ENCODE peak calls at places on chromosomes 2 and 18, in seven cellular contexts. E is HCT116, O is heart left ventricle, S is prostate gland, M is GM12878, N is ovary, U is upper lobe of left lung. I is an unnamed sample. For H3K4me1, the result is how much of the 10 kb centered on the place peaks cover.

GRCh38 chr2:141323571-141323970 is 807.2 kb downstream of the LRP1B start:
- DNase-seq in E (no peak), O (no peak), S (no peak), M (no peak), N (no peak), U (no peak), I (no peak)

GRCh38 chr2:143545643-143546275 is 416.5 kb downstream of the ARHGAP15 start:
- DNase-seq in E (no peak), O (no peak), S (no peak), M (no peak), N (no peak), U (no peak), I (no peak)

GRCh38 chr2:133157141-133157540 is 411.1 kb downstream of the NCKAP5 start:
- DNase-seq in E (no peak), O (no peak), S (no peak), M (no peak), N (no peak), U (no peak), I (no peak)

GRCh38 chr18:45993441-45993840 is 26.3 kb upstream of the EPG5 start:
- DNase-seq in E (no peak), O (no peak), S (no peak), M (no peak), N (no peak), U (no peak), I (no peak)

GRCh38 chr18:54416459-54416858 is 58.8 kb downstream of the C18orf54 start:
- DNase-seq in E (no peak), O (no peak), S (no peak), M (no peak), N (no peak), U (no peak), I (no peak)

GRCh38 chr2:226893206-226893605 is 57.4 kb downstream of the RHBDD1 start:
- DNase-seq in E (no peak), O (no peak), S (no peak), M (no peak), N (no peak), U (no peak), I (no peak)

GRCh38 chr2:38601463-38602135 is 1.1 kb downstream of the HNRNPLL start:
- DNase-seq in E (no peak), O (no peak), S (no peak), M (no peak), N (no peak), U (no peak), I (no peak)

GRCh38 chr2:1742680-1743395 is 1.5 kb downstream of the PXDN start:
- DNase-seq in E (no peak), O (peak), S (peak), M (no peak), N (peak), U (peak), I (peak)

GRCh38 chr2:160882906-160883305 is 277.3 kb upstream of the TANK start:
- DNase-seq in E (no peak), O (no peak), S (no peak), M (no peak), N (no peak), U (no peak), I (no peak)

GRCh38 chr2:120722603-120723421 is 12.9 kb upstream of the GLI2 start:
- DNase-seq in E (no peak), O (peak), S (no peak), M (no peak), N (no peak), U (peak), I (no peak)

GRCh38 chr2:190216829-190217228 is 102.8 kb downstream of the HIBCH start:
- DNase-seq in E (no peak), O (no peak), S (no peak), M (no peak), N (peak), U (no peak), I (no peak)

GRCh38 chr18:41617592-41617991 is 337.4 kb upstream of the PIK3C3 start:
- DNase-seq in E (no peak), O (no peak), S (no peak), M (no peak), N (no peak), U (no peak), I (no peak)

GRCh38 chr2:201984800-201985525 is 48.7 kb upstream of the FZD7 start:
- DNase-seq in E (no peak), O (no peak), S (peak), M (no peak), N (no peak), U (no peak), I (peak)

GRCh38 chr2:42924436-42924897 is 132.1 kb upstream of the HAAO start:
- DNase-seq in E (no peak), O (no peak), S (no peak), M (no peak), N (peak), U (no peak), I (peak)

GRCh38 chr2:84830758-84831500 is 50.0 kb downstream of the TRABD2A start:
- DNase-seq in E (no peak), O (no peak), S (no peak), M (no peak), N (no peak), U (no peak), I (no peak)

GRCh38 chr18:69935319-69936190 is 12.1 kb downstream of the CD226 start:
- DNase-seq in E (peak), O (no peak), S (no peak), M (peak), N (no peak), U (peak), I (no peak)

GRCh38 chr2:219501849-219502248 is 3.2 kb downstream of the GMPPA start:
- DNase-seq in E (no peak), O (no peak), S (no peak), M (no peak), N (no peak), U (no peak), I (no peak)

GRCh38 chr2:143177081-143177786 is 48.0 kb downstream of the ARHGAP15 start:
- DNase-seq in E (no peak), O (no peak), S (no peak), M (peak), N (no peak), U (no peak), I (no peak)

GRCh38 chr2:30481323-30481800 is 34.3 kb downstream of the LCLAT1 start:
- DNase-seq in E (no peak), O (peak), S (no peak), M (no peak), N (no peak), U (peak), I (peak)

GRCh38 chr2:163171786-163172549 is 333.4 kb upstream of the KCNH7 start:
- DNase-seq in E (no peak), O (no peak), S (no peak), M (no peak), N (no peak), U (no peak), I (no peak)

GRCh38 chr2:30963184-30963583 is 155.9 kb upstream of the CAPN13 start:
- DNase-seq in E (no peak), O (no peak), S (no peak), M (no peak), N (no peak), U (no peak), I (no peak)

GRCh38 chr2:14831458-14831857 is 198.9 kb downstream of the LRATD1 start:
- DNase-seq in E (no peak), O (no peak), S (no peak), M (no peak), N (no peak), U (no peak), I (no peak)

GRCh38 chr18:3526421-3527354 is 76.7 kb downstream of the TGIF1 start:
- DNase-seq in E (no peak), O (no peak), S (no peak), M (peak), N (no peak), U (no peak), I (no peak)

DNA sequence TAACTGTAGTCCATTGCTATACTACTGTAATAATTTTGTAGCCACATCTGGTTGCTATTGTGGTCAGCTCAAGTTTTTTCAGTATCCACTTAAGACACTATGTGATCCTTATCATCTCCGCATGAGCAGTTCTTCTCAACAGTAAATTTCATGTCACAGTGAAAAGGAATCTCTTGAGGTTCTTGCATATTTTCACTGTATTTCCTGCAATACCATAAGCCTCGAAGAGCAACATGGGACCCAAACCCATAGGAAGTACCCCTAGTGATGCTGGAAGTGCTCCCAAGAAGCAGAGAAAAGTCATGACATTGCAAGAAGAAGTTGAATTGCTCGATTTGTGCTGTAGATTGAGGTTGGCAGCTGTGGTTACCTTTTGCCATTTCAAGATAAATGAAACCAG is 86.8 kb downstream of the LDLRAD4 start:
- DNase-seq in E (no peak), O (no peak), S (no peak), M (no peak), N (no peak), U (no peak), I (no peak)
- H3K27ac ChIP-seq in E (no peak), O (no peak), S (no peak), M (no peak), N (no peak), U (no peak), I (no peak)

GRCh38 chr18:77101410-77102245 is 31.0 kb downstream of the MBP start:
- DNase-seq in E (peak), O (peak), S (no peak), M (peak), N (peak), U (peak), I (peak)
- H3K4me1 ChIP-seq in E (under half), O (half or more), S (under half), M (half or more), N (under half), U (under half), I (under half)

GRCh38 chr2:112198780-112199179 is 56.1 kb downstream of the ZC3H8 start:
- DNase-seq in E (no peak), O (no peak), S (no peak), M (no peak), N (no peak), U (no peak), I (no peak)
- TF ChIP-seq POLR2A in E (no peak), O (no peak), S (no peak), M (no peak), N (no peak), U (no peak), I (no peak)

GRCh38 chr2:175393851-175394250 is 212.3 kb upstream of the ATP5MC3 start:
- DNase-seq in E (no peak), O (no peak), S (no peak), M (no peak), N (no peak), U (no peak), I (no peak)
- H3K27ac ChIP-seq in E (no peak), O (no peak), S (no peak), M (no peak), N (no peak), U (no peak), I (no peak)

GRCh38 chr2:157840568-157841156 is 35.5 kb downstream of the ACVR1 start:
- DNase-seq in E (no peak), O (peak), S (no peak), M (no peak), N (peak), U (peak), I (no peak)

GRCh38 chr2:157839822-157840221 is 36.3 kb downstream of the ACVR1 start:
- DNase-seq in E (no peak), O (no peak), S (no peak), M (no peak), N (no peak), U (no peak), I (no peak)

GRCh38 chr2:157837851-157838441 is 38.2 kb downstream of the ACVR1 start:
- DNase-seq in E (no peak), O (no peak), S (peak), M (no peak), N (no peak), U (no peak), I (no peak)

GRCh38 chr2:157838442-157839161 is 37.5 kb downstream of the ACVR1 start:
- DNase-seq in E (peak), O (peak), S (peak), M (no peak), N (peak), U (peak), I (peak)

DNA sequence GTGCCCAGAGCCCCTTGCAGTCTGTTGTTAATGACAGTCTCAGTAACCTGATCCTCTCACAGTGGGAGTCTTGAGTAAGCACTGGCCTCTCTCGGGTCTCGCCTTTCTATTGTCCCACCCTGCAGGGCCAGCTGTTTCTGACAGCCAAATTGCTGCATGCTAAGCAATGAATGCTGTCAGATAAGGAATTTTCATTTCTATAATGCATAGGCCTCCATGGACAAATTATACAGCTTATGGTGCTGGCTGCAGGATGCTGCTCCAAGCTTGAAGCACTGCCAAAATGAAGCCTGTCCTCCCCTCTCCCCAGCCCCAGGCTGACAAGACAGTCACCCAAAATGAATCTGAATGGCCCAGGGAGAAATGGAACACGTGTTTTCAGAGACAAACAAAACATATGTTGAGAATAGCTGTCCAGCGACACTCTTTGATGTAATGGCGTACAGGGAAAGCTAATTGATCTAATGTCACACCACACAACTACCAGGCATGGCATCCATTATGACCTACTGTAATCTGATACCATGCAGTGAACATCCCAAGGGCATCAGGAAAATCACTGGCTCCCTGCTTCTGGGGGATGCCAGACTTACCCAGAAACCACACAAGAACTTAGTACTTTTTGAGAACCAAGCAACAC is 36.8 kb downstream of the ACVR1 start:
- DNase-seq in E (no peak), O (no peak), S (no peak), M (no peak), N (no peak), U (no peak), I (no peak)
- H3K4me1 ChIP-seq in E (under half), O (half or more), S (under half), M (under half), N (under half), U (half or more), I (under half)

GRCh38 chr2:37561615-37562569 is 109.5 kb downstream of the CDC42EP3 start:
- DNase-seq in E (peak), O (no peak), S (no peak), M (no peak), N (no peak), U (no peak), I (no peak)
- TF ChIP-seq POLR2A in E (no peak), O (no peak), S (no peak), M (no peak), N (no peak), U (no peak), I (no peak)

DNA sequence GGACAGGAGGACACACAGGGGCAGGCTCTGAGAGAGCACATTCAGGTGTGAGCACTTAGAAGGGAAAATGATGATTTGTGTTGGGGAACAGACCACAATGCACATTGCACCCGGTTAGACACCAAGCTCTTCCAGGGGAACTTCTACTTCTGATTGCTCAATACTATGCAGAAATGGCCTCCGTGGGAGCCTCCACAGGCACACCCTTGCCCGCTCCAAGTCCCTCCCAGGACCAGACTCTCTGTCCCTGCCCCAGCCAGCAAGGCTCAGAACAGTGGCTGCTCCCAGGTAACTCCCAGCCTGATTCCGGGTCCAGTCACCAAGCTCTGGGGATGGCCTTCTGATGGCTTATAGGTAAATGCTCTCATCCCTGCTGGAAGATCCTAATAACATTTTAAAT is 56.2 kb downstream of the BCL2L11 start:
- DNase-seq in E (no peak), O (no peak), S (no peak), M (no peak), N (no peak), U (no peak), I (no peak)
- H3K27ac ChIP-seq in E (no peak), O (no peak), S (no peak), M (no peak), N (no peak), U (no peak), I (no peak)

DNA sequence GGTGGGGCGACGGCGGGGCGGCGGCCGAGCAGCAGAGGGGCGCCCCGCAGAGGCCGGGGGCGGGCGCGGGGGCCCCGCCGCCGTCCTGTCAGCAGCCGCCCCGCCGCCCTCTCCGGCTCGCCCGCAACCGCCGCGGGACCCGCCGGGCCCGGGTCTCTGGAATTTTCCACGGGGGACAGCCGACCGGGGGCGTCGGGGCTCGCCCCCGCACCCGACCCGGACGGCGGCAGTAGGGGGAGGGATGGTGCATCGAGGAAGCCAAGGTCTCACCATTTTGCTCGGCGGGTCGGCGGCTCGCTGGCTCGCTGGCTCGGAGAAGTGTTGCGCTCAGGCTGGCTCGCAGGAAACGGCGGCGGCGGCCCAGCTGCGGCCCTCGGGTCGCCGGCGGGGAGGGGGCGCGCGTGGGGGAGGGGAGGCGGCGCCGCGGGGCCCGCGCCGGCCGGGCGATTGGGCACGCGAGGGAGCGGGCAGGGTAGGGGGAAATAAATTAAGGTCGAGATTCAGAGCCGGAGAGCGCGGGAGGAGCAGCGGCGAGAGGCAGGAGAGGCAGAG is 401 bp downstream of the PPP3R1 start:
- DNase-seq in E (no peak), O (peak), S (peak), M (no peak), N (peak), U (peak), I (no peak)
- H3K4me1 ChIP-seq in E (under half), O (half or more), S (under half), M (under half), N (under half), U (under half), I (half or more)

GRCh38 chr2:199458806-199459285 is 1.1 kb upstream of the SATB2 start:
- DNase-seq in E (no peak), O (peak), S (no peak), M (no peak), N (no peak), U (no peak), I (no peak)

GRCh38 chr2:199461455-199462166 is 3.9 kb upstream of the SATB2 start:
- DNase-seq in E (no peak), O (no peak), S (no peak), M (no peak), N (no peak), U (no peak), I (no peak)

GRCh38 chr2:199459286-199460100 is 1.8 kb upstream of the SATB2 start:
- DNase-seq in E (peak), O (peak), S (peak), M (peak), N (peak), U (peak), I (peak)

GRCh38 chr2:199460808-199461454 is 3.2 kb upstream of the SATB2 start:
- DNase-seq in E (no peak), O (no peak), S (no peak), M (no peak), N (no peak), U (no peak), I (no peak)

DNA sequence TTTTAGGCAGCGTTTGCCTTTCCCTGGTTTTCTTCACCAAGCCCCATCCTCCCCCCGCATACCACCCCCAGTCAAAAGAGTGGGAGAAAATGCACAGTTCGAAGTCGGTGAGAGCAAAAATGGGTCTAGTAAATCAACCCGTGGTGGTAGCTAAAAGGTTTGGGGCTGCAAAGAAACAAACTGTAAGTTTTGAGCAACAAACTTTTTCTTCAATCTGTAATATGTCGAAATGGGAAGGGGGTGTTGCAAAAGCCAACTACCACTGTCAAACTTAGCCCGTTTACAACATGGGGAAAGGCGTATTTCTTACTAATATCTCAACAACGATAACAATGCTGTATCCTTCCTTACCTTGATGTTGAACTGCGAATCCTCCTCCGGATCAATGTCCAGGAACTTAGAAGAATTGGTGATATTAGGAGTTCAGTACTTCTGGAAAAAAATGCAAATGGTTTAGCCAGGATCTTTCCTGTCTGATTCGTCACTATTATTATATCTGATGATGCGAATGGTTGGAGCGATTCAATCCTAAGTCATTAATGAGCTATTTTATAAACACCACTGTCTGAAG is 2.4 kb upstream of the SATB2 start:
- DNase-seq in E (peak), O (no peak), S (no peak), M (no peak), N (no peak), U (no peak), I (no peak)
- TF ChIP-seq POLR2A in E (no peak), O (no peak), S (no peak), M (no peak), N (no peak), U (no peak), I (no peak)

I was measured in tibial nerve.